ENCODE peak calls at places on chromosomes 13 and 19, in five cellular contexts. One of them, this sample, is unnamed.

GRCh38 chr19:19571387-19571786 is 33.3 kb downstream of the CILP2 start:
- DNase-seq in retinal pigment epithelial cell: no peak
- DNase-seq in OCI-LY7: no peak
- DNase-seq in fibroblast of villous mesenchyme: no peak
- DNase-seq in A549: no peak
- DNase-seq in this sample: no peak

GRCh38 chr19:42397315-42398166 is 7.4 kb upstream of the CNFN start:
- DNase-seq in fibroblast of villous mesenchyme: no peak
- DNase-seq in OCI-LY7: no peak
- DNase-seq in retinal pigment epithelial cell: no peak
- DNase-seq in A549: peak; percentile 44
- DNase-seq in this sample: no peak

GRCh38 chr19:48393196-48393558 is 291 bp upstream of the GRIN2D start:
- DNase-seq in retinal pigment epithelial cell: no peak
- DNase-seq in OCI-LY7: no peak
- DNase-seq in A549: peak; percentile 51
- DNase-seq in fibroblast of villous mesenchyme: no peak
- DNase-seq in this sample: no peak

GRCh38 chr13:44148159-44148929 is 225.3 kb upstream of the SERP2 start:
- DNase-seq in A549: no peak
- DNase-seq in OCI-LY7: no peak
- DNase-seq in fibroblast of villous mesenchyme: no peak
- DNase-seq in retinal pigment epithelial cell: no peak
- DNase-seq in this sample: no peak

GRCh38 chr19:16328824-16329482 is 4.3 kb downstream of the KLF2 start:
- DNase-seq in fibroblast of villous mesenchyme: no peak
- DNase-seq in OCI-LY7: peak; percentile 57
- DNase-seq in retinal pigment epithelial cell: no peak
- DNase-seq in A549: peak; percentile 43
- DNase-seq in this sample: no peak

GRCh38 chr19:43505941-43506340 is 1.4 kb upstream of the PHLDB3 start:
- DNase-seq in retinal pigment epithelial cell: no peak
- DNase-seq in OCI-LY7: no peak
- DNase-seq in A549: no peak
- DNase-seq in fibroblast of villous mesenchyme: no peak
- DNase-seq in this sample: no peak

GRCh38 chr13:80334582-80335260 is 6.2 kb downstream of the SPRY2 start:
- DNase-seq in fibroblast of villous mesenchyme: peak; percentile 53
- DNase-seq in OCI-LY7: no peak
- DNase-seq in retinal pigment epithelial cell: no peak
- DNase-seq in A549: no peak
- DNase-seq in this sample: no peak

GRCh38 chr19:35718345-35719041 is 690 bp downstream of the KMT2B start:
- DNase-seq in A549: peak; percentile 40
- DNase-seq in retinal pigment epithelial cell: no peak
- DNase-seq in OCI-LY7: peak; percentile 59
- DNase-seq in fibroblast of villous mesenchyme: peak; percentile 17
- DNase-seq in this sample: no peak

GRCh38 chr19:35620001-35620400 is 7.5 kb downstream of the HAUS5 start:
- DNase-seq in fibroblast of villous mesenchyme: no peak
- DNase-seq in A549: no peak
- DNase-seq in retinal pigment epithelial cell: no peak
- DNase-seq in OCI-LY7: no peak
- DNase-seq in this sample: no peak

GRCh38 chr13:99978781-99979452 is 2.7 kb upstream of the ZIC2 start:
- DNase-seq in retinal pigment epithelial cell: no peak
- DNase-seq in A549: no peak
- DNase-seq in OCI-LY7: no peak
- DNase-seq in fibroblast of villous mesenchyme: no peak
- DNase-seq in this sample: no peak

GRCh38 chr19:55368106-55368505 is 2.2 kb downstream of the IL11 start:
- DNase-seq in retinal pigment epithelial cell: no peak
- DNase-seq in fibroblast of villous mesenchyme: no peak
- DNase-seq in A549: no peak
- DNase-seq in OCI-LY7: no peak
- DNase-seq in this sample: no peak

GRCh38 chr19:55368701-55369563 is 1.3 kb downstream of the IL11 start:
- DNase-seq in A549: peak; percentile 59
- DNase-seq in fibroblast of villous mesenchyme: peak; percentile 39
- DNase-seq in retinal pigment epithelial cell: no peak
- DNase-seq in OCI-LY7: no peak
- DNase-seq in this sample: no peak

GRCh38 chr19:55372316-55373081 is 2.2 kb upstream of the IL11 start:
- DNase-seq in fibroblast of villous mesenchyme: peak; percentile 43
- DNase-seq in A549: peak; percentile 90
- DNase-seq in retinal pigment epithelial cell: no peak
- DNase-seq in OCI-LY7: no peak
- DNase-seq in this sample: no peak

GRCh38 chr19:55370305-55370988 is at the start of gene IL11:
- DNase-seq in A549: peak; percentile 67
- DNase-seq in fibroblast of villous mesenchyme: peak; percentile 29
- DNase-seq in OCI-LY7: no peak
- DNase-seq in retinal pigment epithelial cell: no peak
- DNase-seq in this sample: no peak

GRCh38 chr19:55369651-55370304 is 485 bp downstream of the IL11 start:
- DNase-seq in A549: peak; percentile 86
- DNase-seq in OCI-LY7: no peak
- DNase-seq in fibroblast of villous mesenchyme: peak; percentile 70
- DNase-seq in retinal pigment epithelial cell: no peak
- DNase-seq in this sample: no peak
- H3K4me3 ChIP-seq in A549: peak overlapping the region; percentile 85
- H3K4me3 ChIP-seq in OCI-LY7: no peak overlapping the region
- H3K4me3 ChIP-seq in fibroblast of villous mesenchyme: peak overlapping the region; percentile 71
- H3K4me3 ChIP-seq in retinal pigment epithelial cell: peak overlapping the region; percentile 40
- H3K4me3 ChIP-seq in this sample: peak overlapping the region; percentile 48

DNA sequence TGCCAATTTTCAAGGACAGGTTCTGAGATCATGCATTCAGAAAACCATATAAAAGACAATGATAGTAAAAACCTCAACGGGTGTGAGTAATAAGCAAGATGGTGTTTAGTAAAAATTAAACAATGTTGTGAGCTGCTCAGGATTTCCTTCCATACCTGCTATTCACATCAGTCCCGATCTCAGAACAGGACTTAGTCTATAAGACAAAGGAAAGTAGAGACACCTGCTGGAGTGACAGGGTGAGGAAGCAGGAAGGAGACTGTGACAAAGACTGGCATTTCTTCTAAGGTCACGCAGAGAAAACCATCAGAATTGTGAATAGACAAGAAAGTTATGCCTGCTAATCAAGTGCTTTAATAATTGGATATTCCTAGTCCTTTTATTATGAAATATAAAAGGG is 648.0 kb downstream of the DACH1 start:
- DNase-seq in OCI-LY7: peak; percentile 4
- DNase-seq in retinal pigment epithelial cell: no peak
- DNase-seq in A549: peak; percentile 12
- DNase-seq in fibroblast of villous mesenchyme: no peak
- DNase-seq in this sample: no peak
- TF ChIP-seq CTCF in OCI-LY7: peak; percentile 32
- TF ChIP-seq CTCF in retinal pigment epithelial cell: peak; percentile 38
- TF ChIP-seq CTCF in A549: no peak
- TF ChIP-seq CTCF in fibroblast of villous mesenchyme: no peak
- TF ChIP-seq CTCF in this sample: no peak

GRCh38 chr13:109271555-109271954 is 514.8 kb downstream of the IRS2 start:
- DNase-seq in A549: no peak
- DNase-seq in OCI-LY7: no peak
- DNase-seq in retinal pigment epithelial cell: no peak
- DNase-seq in fibroblast of villous mesenchyme: no peak
- DNase-seq in this sample: no peak

GRCh38 chr13:109273326-109273751 is 513.0 kb downstream of the IRS2 start:
- DNase-seq in fibroblast of villous mesenchyme: peak; percentile 54
- DNase-seq in A549: peak; percentile 39
- DNase-seq in retinal pigment epithelial cell: no peak
- DNase-seq in OCI-LY7: no peak
- DNase-seq in this sample: no peak

GRCh38 chr13:109274188-109274821 is 512.1 kb downstream of the IRS2 start:
- DNase-seq in OCI-LY7: no peak
- DNase-seq in fibroblast of villous mesenchyme: peak; percentile 98
- DNase-seq in A549: peak; percentile 74
- DNase-seq in retinal pigment epithelial cell: peak; percentile 89
- DNase-seq in this sample: no peak

GRCh38 chr13:109271991-109272454 is 514.4 kb downstream of the IRS2 start:
- DNase-seq in retinal pigment epithelial cell: peak; percentile 40
- DNase-seq in A549: peak; percentile 85
- DNase-seq in OCI-LY7: peak; percentile 0
- DNase-seq in fibroblast of villous mesenchyme: peak; percentile 75
- DNase-seq in this sample: no peak

GRCh38 chr13:109272595-109273325 is 513.6 kb downstream of the IRS2 start:
- DNase-seq in A549: peak; percentile 37
- DNase-seq in retinal pigment epithelial cell: no peak
- DNase-seq in OCI-LY7: no peak
- DNase-seq in fibroblast of villous mesenchyme: peak; percentile 73
- DNase-seq in this sample: no peak
- H3K4me3 ChIP-seq in A549: peak overlapping the region; percentile 44
- H3K4me3 ChIP-seq in retinal pigment epithelial cell: peak overlapping the region; percentile 33
- H3K4me3 ChIP-seq in OCI-LY7: no peak overlapping the region
- H3K4me3 ChIP-seq in fibroblast of villous mesenchyme: peak overlapping the region; percentile 52
- H3K4me3 ChIP-seq in this sample: no peak overlapping the region

GRCh38 chr19:40523322-40524047 is 53.2 kb upstream of the SHKBP1 start:
- DNase-seq in A549: peak; percentile 96
- DNase-seq in OCI-LY7: peak; percentile 84
- DNase-seq in retinal pigment epithelial cell: peak; percentile 53
- DNase-seq in fibroblast of villous mesenchyme: peak; percentile 47
- DNase-seq in this sample: no peak

GRCh38 chr19:40524655-40525054 is 52.0 kb upstream of the SHKBP1 start:
- DNase-seq in fibroblast of villous mesenchyme: no peak
- DNase-seq in retinal pigment epithelial cell: no peak
- DNase-seq in A549: no peak
- DNase-seq in OCI-LY7: no peak
- DNase-seq in this sample: no peak

GRCh38 chr19:40524133-40524549 is 52.5 kb upstream of the SHKBP1 start:
- DNase-seq in OCI-LY7: no peak
- DNase-seq in A549: no peak
- DNase-seq in retinal pigment epithelial cell: no peak
- DNase-seq in fibroblast of villous mesenchyme: no peak
- DNase-seq in this sample: no peak

GRCh38 chr19:40519352-40520322 is 52.8 kb downstream of the SPTBN4 start:
- DNase-seq in A549: peak; percentile 90
- DNase-seq in OCI-LY7: no peak
- DNase-seq in retinal pigment epithelial cell: no peak
- DNase-seq in fibroblast of villous mesenchyme: peak; percentile 37
- DNase-seq in this sample: no peak

GRCh38 chr19:40521276-40521675 is 54.5 kb downstream of the SPTBN4 start:
- DNase-seq in retinal pigment epithelial cell: no peak
- DNase-seq in OCI-LY7: peak; percentile 38
- DNase-seq in A549: peak; percentile 83
- DNase-seq in fibroblast of villous mesenchyme: peak; percentile 38
- DNase-seq in this sample: no peak
- TF ChIP-seq CTCF in retinal pigment epithelial cell: peak; percentile 32
- TF ChIP-seq CTCF in OCI-LY7: peak; percentile 69
- TF ChIP-seq CTCF in A549: peak; percentile 61
- TF ChIP-seq CTCF in fibroblast of villous mesenchyme: peak; percentile 47
- TF ChIP-seq CTCF in this sample: no peak

GRCh38 chr13:113411216-113412023 is 41.9 kb downstream of the ADPRHL1 start:
- DNase-seq in A549: peak; percentile 63
- DNase-seq in OCI-LY7: no peak
- DNase-seq in retinal pigment epithelial cell: peak; percentile 30
- DNase-seq in fibroblast of villous mesenchyme: peak; percentile 95
- DNase-seq in this sample: no peak
- H3K4me3 ChIP-seq in A549: peak overlapping the region; percentile 23
- H3K4me3 ChIP-seq in OCI-LY7: no peak overlapping the region
- H3K4me3 ChIP-seq in retinal pigment epithelial cell: no peak overlapping the region
- H3K4me3 ChIP-seq in fibroblast of villous mesenchyme: peak overlapping the region; percentile 32
- H3K4me3 ChIP-seq in this sample: no peak overlapping the region

GRCh38 chr19:40191836-40192646 is 815 bp downstream of the MAP3K10 start:
- DNase-seq in retinal pigment epithelial cell: no peak
- DNase-seq in A549: peak; percentile 52
- DNase-seq in OCI-LY7: peak; percentile 53
- DNase-seq in fibroblast of villous mesenchyme: peak; percentile 9
- DNase-seq in this sample: no peak
- TF ChIP-seq CTCF in retinal pigment epithelial cell: no peak
- TF ChIP-seq CTCF in A549: peak; percentile 27
- TF ChIP-seq CTCF in OCI-LY7: peak; percentile 47
- TF ChIP-seq CTCF in fibroblast of villous mesenchyme: no peak
- TF ChIP-seq CTCF in this sample: no peak